ENCODE peak calls at places on chromosomes 5 and 9, in four cellular contexts. H is body of pancreas, Y is aorta, L is HCT116. I is an unnamed sample.

GRCh38 chr9:69145148-69145547 is 28.9 kb upstream of the TJP2 start:
- ATAC-seq in L (no peak), H (no peak), Y (no peak), I (no peak)

GRCh38 chr5:130871346-130872086 is 293.5 kb downstream of the HINT1 start:
- ATAC-seq in H (peak), Y (peak), L (peak), I (no peak)

GRCh38 chr5:151094054-151094858 is 13.4 kb upstream of the TNIP1 start:
- ATAC-seq in L (no peak), Y (peak), H (no peak), I (peak)

GRCh38 chr5:55524816-55525215 is 9.9 kb downstream of the PLPP1 start:
- ATAC-seq in H (no peak), L (no peak), Y (no peak), I (no peak)

GRCh38 chr5:31516802-31517201 is 15.1 kb downstream of the DROSHA start:
- ATAC-seq in H (no peak), Y (no peak), L (no peak), I (no peak)

GRCh38 chr5:140882591-140882899 is 621 bp downstream of the PCDHA13 start:
- ATAC-seq in H (no peak), Y (no peak), L (peak), I (no peak)

GRCh38 chr9:100394819-100395218 is 32.1 kb upstream of the MSANTD3 start:
- ATAC-seq in Y (no peak), L (no peak), H (no peak), I (no peak)

GRCh38 chr9:75500479-75500878 is 390.0 kb upstream of the PCSK5 start:
- ATAC-seq in H (no peak), L (no peak), Y (no peak), I (no peak)

GRCh38 chr5:122985954-122986721 is 50.4 kb downstream of the PPIC start:
- ATAC-seq in Y (no peak), H (no peak), L (no peak), I (no peak)

GRCh38 chr5:149288437-149288836 is 16.8 kb downstream of the AFAP1L1 start:
- ATAC-seq in L (no peak), Y (peak), H (peak), I (peak)

GRCh38 chr9:126438757-126439401 is 112.2 kb downstream of the MVB12B start:
- ATAC-seq in L (no peak), Y (no peak), H (no peak), I (no peak)

GRCh38 chr5:52469420-52469819 is 318.3 kb upstream of the ITGA1 start:
- ATAC-seq in Y (no peak), L (no peak), H (no peak), I (no peak)

GRCh38 chr9:126454250-126454649 is 127.6 kb downstream of the MVB12B start:
- ATAC-seq in H (no peak), L (no peak), Y (no peak), I (no peak)

GRCh38 chr9:35659340-35659739 is 1.2 kb downstream of the CCDC107 start:
- ATAC-seq in L (no peak), H (no peak), Y (peak), I (peak)

GRCh38 chr5:137254153-137254552 is 245.0 kb downstream of the SPOCK1 start:
- ATAC-seq in Y (peak), H (peak), L (no peak), I (peak)

GRCh38 chr9:20504930-20505329 is 117.4 kb downstream of the MLLT3 start:
- ATAC-seq in Y (no peak), H (no peak), L (no peak), I (no peak)

GRCh38 chr5:143055596-143056330 is 285.6 kb downstream of the ARHGAP26 start:
- ATAC-seq in H (no peak), L (no peak), Y (no peak), I (no peak)

GRCh38 chr9:16385590-16386578 is 484.6 kb downstream of the BNC2 start:
- ATAC-seq in Y (no peak), H (peak), L (no peak), I (peak)

GRCh38 chr9:88433583-88434240 is 45.5 kb downstream of the SPIN1 start:
- ATAC-seq in H (no peak), Y (no peak), L (no peak), I (no peak)

GRCh38 chr9:111068816-111069215 is 30.5 kb upstream of the LPAR1 start:
- ATAC-seq in H (peak), L (no peak), Y (peak), I (peak)

GRCh38 chr5:59317023-59317771 is 576.3 kb downstream of the PDE4D start:
- ATAC-seq in Y (no peak), L (no peak), H (no peak), I (peak)

GRCh38 chr9:133075925-133076324 is 14.1 kb downstream of the CEL start:
- ATAC-seq in L (no peak), Y (no peak), H (no peak), I (no peak)

GRCh38 chr9:92807757-92808725 is 43.4 kb upstream of the BICD2 start:
- ATAC-seq in L (no peak), Y (peak), H (peak), I (no peak)

GRCh38 chr5:77960863-77961396 is 184.8 kb upstream of the TBCA start:
- ATAC-seq in L (no peak), Y (no peak), H (no peak), I (no peak)

GRCh38 chr5:155953335-155953734 is 373.6 kb upstream of the SGCD start:
- ATAC-seq in L (no peak), H (no peak), Y (no peak), I (no peak)

GRCh38 chr9:113205449-113206247 is 15.4 kb downstream of the FKBP15 start:
- ATAC-seq in H (no peak), L (no peak), Y (no peak), I (no peak)

GRCh38 chr5:168822248-168822744 is 243.1 kb upstream of the PANK3 start:
- ATAC-seq in H (no peak), Y (no peak), L (no peak), I (no peak)

GRCh38 chr5:97044057-97044456 is 98.4 kb downstream of the LIX1 start:
- ATAC-seq in Y (peak), H (peak), L (peak), I (no peak)

GRCh38 chr5:44388504-44389409 is 463 bp downstream of the FGF10 start:
- ATAC-seq in Y (peak), L (no peak), H (peak), I (peak)

GRCh38 chr5:173717959-173718358 is 101.5 kb upstream of the BOD1 start:
- ATAC-seq in L (no peak), Y (no peak), H (no peak), I (no peak)

GRCh38 chr9:131282175-131282574 is 5.9 kb upstream of the FAM78A start:
- ATAC-seq in H (no peak), Y (no peak), L (no peak), I (no peak)
- H3K27ac ChIP-seq in H (no peak), Y (no peak), L (no peak), I (no peak)

DNA sequence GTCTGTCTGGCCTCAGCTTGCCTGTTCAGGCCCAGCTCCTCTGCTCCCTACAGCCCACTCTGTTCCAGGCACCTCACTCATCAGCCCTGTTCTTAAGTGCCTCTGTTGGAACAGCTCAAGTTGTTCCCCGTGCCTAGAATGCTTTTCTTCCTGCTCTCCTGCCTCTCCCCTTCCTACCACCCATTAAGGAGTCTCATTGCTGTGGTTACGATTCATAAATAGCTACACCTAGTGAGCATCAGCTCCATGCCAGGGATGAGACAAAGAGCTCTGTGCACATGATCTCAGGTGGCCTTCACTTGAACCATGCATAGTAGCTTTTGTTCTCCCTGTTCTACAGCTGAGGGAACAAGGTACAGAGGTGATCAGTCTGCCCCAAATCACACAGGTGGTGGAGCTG is 54.3 kb downstream of the PSD2 start:
- ATAC-seq in Y (no peak), L (no peak), H (no peak), I (no peak)
- H3K27ac ChIP-seq in Y (no peak), L (no peak), H (no peak), I (no peak)

GRCh38 chr9:108050894-108051293 is 561.3 kb upstream of the KLF4 start:
- ATAC-seq in Y (no peak), L (no peak), H (no peak), I (no peak)
- H3K27ac ChIP-seq in Y (no peak), L (no peak), H (no peak), I (no peak)

DNA sequence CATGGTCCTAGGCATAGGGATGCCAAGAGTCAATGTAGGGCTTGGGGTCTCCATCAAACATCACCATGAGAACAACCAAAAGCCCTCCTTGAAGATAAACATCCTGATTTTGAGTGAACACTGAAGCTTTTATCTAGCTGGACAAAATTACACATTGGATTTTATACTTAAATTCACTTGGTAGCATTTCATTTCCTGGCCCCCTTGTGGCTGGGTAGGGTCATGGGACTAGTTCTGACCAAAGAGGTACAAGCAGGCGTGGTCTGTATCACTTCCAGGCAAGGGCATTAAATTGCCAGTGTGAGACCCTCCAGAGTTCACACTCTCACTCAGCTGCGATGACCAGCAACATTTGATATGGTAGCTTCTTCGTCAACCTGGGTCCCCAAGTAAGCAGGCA is 320.3 kb downstream of the ACTL7B start:
- ATAC-seq in L (peak), H (no peak), Y (no peak), I (no peak)
- H3K27ac ChIP-seq in L (no peak), H (no peak), Y (no peak), I (no peak)

GRCh38 chr5:95763941-95764340 is 32.8 kb downstream of the RHOBTB3 start:
- ATAC-seq in H (no peak), Y (no peak), L (no peak), I (no peak)
- H3K27ac ChIP-seq in H (no peak), Y (no peak), L (no peak), I (no peak)